ENCODE peak calls at places on chromosomes 5 and 9, in six cellular contexts. C is NB4, G is HL-60, L is tibial artery, J is OCI-LY7, O is mammary epithelial cell. M is an unnamed sample.

GRCh38 chr5:142317673-142318261 is 7.1 kb downstream of the SPRY4 start:
- DNase-seq in L (no peak), G (no peak), O (no peak), C (no peak), J (no peak), M (no peak)

GRCh38 chr5:1040571-1040970 is 32.0 kb downstream of the NKD2 start:
- DNase-seq in O (no peak), C (no peak), J (no peak), L (no peak), G (no peak), M (no peak)

GRCh38 chr5:132060501-132061161 is at the start of gene IL3:
- DNase-seq in L (peak), C (no peak), O (no peak), J (no peak), G (no peak), M (no peak)

GRCh38 chr5:177557041-177557647 is 2.8 kb upstream of the FAM193B start:
- DNase-seq in O (no peak), L (no peak), J (no peak), C (peak), G (no peak), M (peak)

GRCh38 chr9:114039484-114039883 is 38.6 kb downstream of the AMBP start:
- DNase-seq in C (no peak), L (peak), O (no peak), G (no peak), J (no peak), M (no peak)

GRCh38 chr5:123950701-123951100 is 438.7 kb downstream of the CSNK1G3 start:
- DNase-seq in G (no peak), L (no peak), J (no peak), C (no peak), O (peak), M (peak)

GRCh38 chr9:95684516-95684915 is 167.7 kb upstream of the PTCH1 start:
- DNase-seq in J (no peak), L (no peak), O (no peak), C (no peak), G (no peak), M (no peak)

GRCh38 chr5:112417931-112418358 is 1.1 kb downstream of the EPB41L4A start:
- DNase-seq in J (no peak), L (peak), O (peak), C (no peak), G (no peak), M (peak)

GRCh38 chr5:38420691-38421395 is 135.6 kb downstream of the LIFR start:
- DNase-seq in G (peak), J (peak), C (peak), L (peak), O (peak), M (peak)

GRCh38 chr9:130526193-130526853 is 53.1 kb upstream of the FUBP3 start:
- DNase-seq in L (no peak), C (no peak), G (no peak), O (no peak), J (no peak), M (no peak)

DNA sequence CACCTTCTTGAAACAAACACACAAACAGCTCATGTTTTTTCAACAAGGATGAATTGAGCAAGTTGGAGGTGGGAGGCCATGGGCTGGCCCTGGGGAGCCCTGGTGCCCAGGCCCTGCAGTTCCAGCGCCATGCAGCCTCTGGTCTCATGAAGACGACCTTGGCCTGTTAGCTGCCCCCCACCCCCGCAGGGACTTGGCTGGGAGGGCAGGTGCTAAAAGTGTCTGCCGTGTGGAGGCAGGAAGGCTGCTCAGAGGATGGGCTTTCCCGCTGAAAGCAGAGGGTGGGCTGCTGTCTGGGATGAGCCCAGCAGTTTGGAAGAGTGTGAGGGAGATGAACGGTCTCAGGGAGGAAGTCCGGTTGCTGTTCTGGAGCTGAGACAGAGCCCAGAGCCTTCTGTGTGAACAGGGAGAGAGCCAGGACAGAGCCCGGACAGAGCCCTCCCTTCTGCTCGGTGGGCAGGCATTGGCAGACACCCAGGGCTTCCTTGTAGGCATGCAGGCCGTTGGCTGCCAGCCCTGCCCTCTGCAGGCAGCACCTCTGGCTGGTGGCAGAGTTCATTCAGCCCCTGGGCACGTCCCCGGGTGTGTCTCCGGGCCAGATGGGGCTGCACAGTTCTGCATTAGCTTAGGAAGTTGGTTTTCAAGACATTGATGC is 18.7 kb downstream of the ROPN1L start:
- DNase-seq in J (peak), L (no peak), G (no peak), C (no peak), O (no peak), M (no peak)
- TF ChIP-seq CTCF in J (no peak), L (no peak), G (no peak), C (no peak), O (no peak), M (no peak)

DNA sequence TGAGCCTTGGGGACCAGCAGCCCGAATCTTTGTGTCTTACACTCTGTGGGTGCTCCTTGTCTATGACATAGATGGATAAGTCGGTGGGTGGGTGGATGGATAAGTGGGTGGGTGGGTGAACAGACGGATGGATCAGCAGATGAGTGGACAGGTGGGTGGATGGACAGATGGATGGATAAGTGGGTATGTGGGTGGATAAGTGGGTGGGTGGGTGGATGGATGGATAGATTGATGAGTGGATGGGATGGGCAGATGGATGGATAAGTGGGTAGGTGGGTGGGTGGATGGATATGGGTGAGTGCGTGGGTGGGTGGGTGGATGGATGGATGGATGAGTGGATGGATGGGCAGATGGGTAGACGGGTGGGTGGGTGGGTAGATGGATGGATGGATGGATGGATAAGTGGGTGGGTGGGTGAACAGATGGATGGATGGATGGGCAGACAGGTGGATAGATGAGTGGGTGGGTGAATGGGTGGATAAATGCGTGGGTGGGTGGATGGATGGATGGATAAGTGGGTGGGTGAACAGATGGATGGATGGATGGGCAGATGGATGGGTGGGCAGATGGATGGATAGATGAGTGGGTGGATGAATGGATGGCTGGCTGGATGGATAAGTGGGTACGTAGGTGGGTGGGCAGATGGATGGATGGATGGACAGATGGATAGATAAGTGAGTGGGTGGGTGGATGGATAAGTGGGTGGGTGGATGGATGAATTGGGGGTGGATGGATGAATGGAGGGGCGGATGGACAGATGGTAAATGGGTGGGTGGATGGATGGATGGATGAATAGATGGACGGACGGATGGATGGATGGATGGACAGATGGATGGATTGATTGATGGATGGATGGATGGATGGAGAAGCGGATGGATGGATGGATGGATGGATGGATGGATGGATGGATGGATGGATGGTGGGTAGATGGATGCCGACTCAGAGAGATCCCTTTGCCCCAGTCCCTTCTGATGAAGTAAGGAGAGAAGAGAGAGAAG is 121.2 kb downstream of the VAV2 start:
- DNase-seq in L (no peak), G (no peak), C (no peak), J (no peak), O (no peak), M (no peak)
- H3K4me3 ChIP-seq in L (no peak), G (no peak), C (no peak), J (peak), O (no peak), M (no peak)

DNA sequence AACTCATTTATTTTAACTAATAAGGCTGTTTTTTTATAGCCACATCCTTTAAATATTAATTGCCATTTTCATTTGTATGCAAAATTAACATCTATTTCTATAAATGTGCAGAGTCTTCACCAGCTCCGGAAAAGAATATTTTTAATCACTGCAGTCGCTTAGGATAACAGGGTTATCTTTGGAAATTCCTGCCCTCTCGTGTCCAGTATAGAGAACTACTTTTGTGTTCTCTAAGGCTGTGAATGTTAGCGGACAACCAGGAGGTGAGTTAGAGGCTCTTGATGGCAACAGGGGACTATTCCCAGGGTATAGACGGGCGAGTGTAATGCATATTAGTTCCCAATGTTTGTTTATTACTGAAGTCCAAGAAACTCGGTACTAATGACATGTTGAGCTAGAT is 59.4 kb downstream of the GGTA1 start:
- DNase-seq in L (no peak), G (no peak), C (no peak), J (no peak), O (no peak), M (peak)
- TF ChIP-seq CTCF in L (peak), G (no peak), C (no peak), J (peak), O (no peak), M (peak)

GRCh38 chr5:149693482-149693881 is 36.6 kb upstream of the PPARGC1B start:
- DNase-seq in G (no peak), C (no peak), L (no peak), O (no peak), J (no peak), M (no peak)
- H3K4me3 ChIP-seq in G (no peak), C (no peak), L (no peak), O (no peak), J (no peak), M (no peak)

GRCh38 chr5:41094871-41095270 is 23.7 kb upstream of the MROH2B start:
- DNase-seq in O (peak), L (no peak), J (peak), G (no peak), C (peak), M (peak)
- TF ChIP-seq CTCF in O (no peak), L (no peak), J (no peak), G (no peak), C (no peak), M (no peak)

GRCh38 chr9:84000186-84000585 is 19.6 kb downstream of the RMI1 start:
- DNase-seq in C (no peak), J (no peak), O (no peak), L (no peak), G (no peak), M (no peak)

GRCh38 chr9:83999141-83999918 is 18.7 kb downstream of the RMI1 start:
- DNase-seq in C (no peak), J (no peak), G (no peak), L (no peak), O (no peak), M (no peak)

GRCh38 chr9:84003246-84003645 is 22.6 kb downstream of the RMI1 start:
- DNase-seq in G (no peak), J (no peak), O (no peak), L (no peak), C (no peak), M (peak)

GRCh38 chr9:84001621-84002020 is 21.0 kb downstream of the RMI1 start:
- DNase-seq in G (no peak), L (no peak), C (peak), J (no peak), O (no peak), M (no peak)

DNA sequence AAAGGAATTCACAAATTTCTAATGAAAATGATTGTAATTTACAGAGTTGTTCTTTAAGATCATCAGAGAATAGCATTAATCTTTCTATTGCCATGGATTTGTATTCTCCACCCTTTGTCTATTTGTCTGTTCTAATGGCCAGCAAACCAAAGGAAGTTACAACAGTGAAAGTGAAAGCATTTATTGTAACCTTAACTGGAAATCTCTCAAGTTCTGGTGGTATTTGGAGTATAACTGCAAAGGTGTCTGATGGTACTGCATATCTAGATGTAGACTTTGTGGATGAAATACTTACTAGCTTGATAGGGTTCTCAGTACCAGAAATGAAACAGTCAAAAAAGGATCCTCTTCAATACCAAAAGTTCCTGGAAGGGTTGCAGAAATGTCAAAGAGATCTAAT is 21.7 kb downstream of the RMI1 start:
- DNase-seq in C (no peak), O (no peak), J (no peak), G (no peak), L (no peak), M (no peak)
- H3K4me3 ChIP-seq in C (no peak), O (no peak), J (no peak), G (no peak), L (no peak), M (no peak)

GRCh38 chr9:127022913-127023665 is 99.3 kb downstream of the ANGPTL2 start:
- DNase-seq in J (no peak), L (peak), G (no peak), O (no peak), C (no peak), M (no peak)
- TF ChIP-seq CTCF in J (no peak), L (no peak), G (no peak), O (no peak), C (no peak), M (no peak)

DNA sequence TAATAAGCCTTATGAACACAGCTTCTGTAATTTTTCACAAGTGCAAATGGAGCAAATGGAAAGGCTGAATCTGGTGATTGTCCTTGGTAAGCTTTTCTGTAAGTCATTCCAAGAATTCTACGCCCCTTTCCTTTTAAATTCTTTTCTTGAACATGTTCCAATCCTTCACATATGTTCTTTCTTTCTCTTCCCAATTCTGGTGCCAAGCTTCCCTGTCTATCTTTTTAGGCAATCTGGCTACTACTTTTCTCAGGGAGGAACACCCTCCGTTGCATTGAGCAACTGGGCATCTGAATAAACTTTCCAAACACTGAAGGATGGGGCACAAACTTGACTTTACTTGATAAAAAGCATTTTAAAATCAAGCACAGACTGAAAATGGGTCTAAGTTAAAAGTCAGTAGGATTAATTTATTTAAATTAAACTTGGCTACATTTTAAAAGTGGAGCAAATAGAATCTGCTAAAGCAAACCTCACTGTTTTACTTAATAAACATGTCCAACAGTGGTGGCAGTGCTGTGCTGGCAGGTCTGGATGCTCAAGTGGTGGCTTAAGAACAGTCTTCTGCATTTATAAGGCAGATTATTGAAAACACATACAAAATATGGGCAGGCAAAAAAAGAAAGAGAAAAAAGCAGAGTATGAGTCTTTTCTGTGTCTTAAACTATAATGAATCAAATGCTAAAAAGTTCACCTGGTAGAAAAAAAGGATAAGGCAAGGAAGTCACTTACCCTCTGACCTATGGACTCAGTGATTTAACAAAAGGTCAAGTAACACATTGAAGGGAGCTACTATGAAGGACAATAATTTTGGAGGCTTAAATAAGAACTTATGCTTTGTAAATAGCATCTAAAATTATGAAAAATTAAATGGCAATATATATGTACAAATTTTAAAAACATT is 5.4 kb downstream of the ELL2 start:
- DNase-seq in J (no peak), C (no peak), L (no peak), O (no peak), G (no peak), M (no peak)
- H3K4me3 ChIP-seq in J (no peak), C (no peak), L (peak), O (peak), G (no peak), M (no peak)

GRCh38 chr5:159185773-159186172 is 23.6 kb downstream of the RNF145 start:
- DNase-seq in J (no peak), L (no peak), G (no peak), C (no peak), O (no peak), M (no peak)

GRCh38 chr5:159187674-159188164 is 21.6 kb downstream of the RNF145 start:
- DNase-seq in O (no peak), J (no peak), C (no peak), G (no peak), L (no peak), M (no peak)

GRCh38 chr5:159184858-159185381 is 24.4 kb downstream of the RNF145 start:
- DNase-seq in J (no peak), G (no peak), O (peak), C (no peak), L (no peak), M (peak)

GRCh38 chr5:159184236-159184635 is 25.1 kb downstream of the RNF145 start:
- DNase-seq in L (no peak), J (no peak), C (no peak), G (no peak), O (no peak), M (no peak)

DNA sequence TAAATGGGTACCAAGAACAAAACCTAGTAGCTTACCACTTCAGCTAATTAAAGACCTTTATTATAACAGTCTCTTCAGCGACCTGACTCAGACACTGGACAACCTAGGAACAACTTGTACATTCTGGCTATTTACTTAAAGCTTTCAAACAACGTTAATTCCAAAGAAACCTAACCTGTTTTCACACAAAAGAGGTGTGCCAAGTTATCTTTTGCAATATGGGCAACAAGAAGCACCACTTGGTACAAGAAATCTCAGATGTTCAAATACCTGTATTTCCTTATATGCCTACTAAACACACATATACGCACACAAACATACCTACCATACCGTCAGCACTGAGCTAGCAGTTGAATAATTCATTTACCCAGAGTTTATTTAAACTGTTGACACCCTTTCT is 23.0 kb downstream of the RNF145 start:
- DNase-seq in G (no peak), J (no peak), O (peak), C (no peak), L (no peak), M (peak)
- TF ChIP-seq CTCF in G (no peak), J (no peak), O (no peak), C (no peak), L (no peak), M (no peak)

GRCh38 chr5:179794575-179794974 is 789 bp downstream of the LTC4S start:
- DNase-seq in C (no peak), J (no peak), G (no peak), O (no peak), L (peak), M (no peak)
- H3K4me3 ChIP-seq in C (peak), J (peak), G (peak), O (no peak), L (peak), M (no peak)

M was measured in bronchial epithelial cell.